ENCODE peak calls at places on chromosomes 11 and 22, in five cellular contexts. U is GM12878, Y is A549, B is K562, J is HepG2. M is an unnamed sample.
A peak's percentile ranks its signal among the peaks of the same experiment; 100 is the strongest.

GRCh38 chr22:19810381-19811141 is 44.1 kb downstream of the GNB1L start:
- DNase-seq in U (no peak), Y (no peak), B (no peak), J (no peak), M (no peak)

GRCh38 chr11:122105009-122105828 is 10.8 kb downstream of the BLID start:
- DNase-seq in U (no peak), Y (no peak), B (no peak), J (no peak), M (no peak)

GRCh38 chr11:7154881-7155344 is 66.1 kb downstream of the RBMXL2 start:
- DNase-seq in U (no peak), Y (no peak), B (no peak), J (no peak), M (no peak)

GRCh38 chr11:24198458-24198857 is 298.4 kb upstream of the LUZP2 start:
- DNase-seq in U (no peak), Y (no peak), B (peak; percentile 1), J (no peak), M (no peak)

GRCh38 chr11:7098235-7098832 is 9.5 kb downstream of the RBMXL2 start:
- DNase-seq in U (peak; percentile 40), Y (peak; percentile 35), B (peak; percentile 67), J (peak; percentile 49), M (peak; percentile 87)

GRCh38 chr11:2772544-2773031 is 72.8 kb upstream of the KCNQ1OT1 start:
- DNase-seq in U (no peak), Y (no peak), B (no peak), J (no peak), M (no peak)

GRCh38 chr22:50348058-50348457 is 4.9 kb downstream of the PPP6R2 start:
- DNase-seq in U (no peak), Y (no peak), B (no peak), J (no peak), M (no peak)

GRCh38 chr11:128716231-128716630 is 22.4 kb downstream of the FLI1 start:
- DNase-seq in U (no peak), Y (no peak), B (no peak), J (no peak), M (no peak)

GRCh38 chr11:34890089-34890488 is 26.1 kb downstream of the APIP start:
- DNase-seq in U (no peak), Y (no peak), B (no peak), J (no peak), M (no peak)

GRCh38 chr22:30325724-30326703 is 727 bp downstream of the TBC1D10A start:
- DNase-seq in U (no peak), Y (no peak), B (peak; percentile 48), J (no peak), M (peak; percentile 41)

GRCh38 chr22:48874956-48875355 is 952.7 kb downstream of the BRD1 start:
- DNase-seq in U (no peak), Y (no peak), B (no peak), J (no peak), M (no peak)

GRCh38 chr11:36550385-36551115 is 17.3 kb upstream of the RAG1 start:
- DNase-seq in U (no peak), Y (no peak), B (no peak), J (no peak), M (no peak)

GRCh38 chr11:103832762-103833161 is 203.7 kb upstream of the DDI1 start:
- DNase-seq in U (no peak), Y (no peak), B (no peak), J (no peak), M (no peak)

GRCh38 chr22:49111085-49111484 is 716.6 kb downstream of the BRD1 start:
- DNase-seq in U (no peak), Y (no peak), B (no peak), J (no peak), M (no peak)

GRCh38 chr22:20887375-20887774 is 28.6 kb downstream of the SNAP29 start:
- DNase-seq in U (no peak), Y (no peak), B (no peak), J (no peak), M (no peak)

GRCh38 chr11:72778535-72779494 is 15.0 kb downstream of the STARD10 start:
- DNase-seq in U (no peak), Y (no peak), B (no peak), J (peak; percentile 89), M (no peak)

GRCh38 chr11:44496391-44496790 is 69.1 kb upstream of the CD82 start:
- DNase-seq in U (no peak), Y (no peak), B (no peak), J (no peak), M (no peak)

GRCh38 chr22:30859714-30860095 is 108.9 kb downstream of the MORC2 start:
- DNase-seq in U (no peak), Y (no peak), B (no peak), J (no peak), M (no peak)

GRCh38 chr11:66529069-66529468 is 16.8 kb downstream of the ZDHHC24 start:
- DNase-seq in U (no peak), Y (no peak), B (no peak), J (no peak), M (peak; percentile 59)

GRCh38 chr11:102666331-102666957 is 39.1 kb downstream of the MMP27 start:
- DNase-seq in U (no peak), Y (peak; percentile 13), B (peak; percentile 48), J (peak; percentile 46), M (peak; percentile 74)

DNA sequence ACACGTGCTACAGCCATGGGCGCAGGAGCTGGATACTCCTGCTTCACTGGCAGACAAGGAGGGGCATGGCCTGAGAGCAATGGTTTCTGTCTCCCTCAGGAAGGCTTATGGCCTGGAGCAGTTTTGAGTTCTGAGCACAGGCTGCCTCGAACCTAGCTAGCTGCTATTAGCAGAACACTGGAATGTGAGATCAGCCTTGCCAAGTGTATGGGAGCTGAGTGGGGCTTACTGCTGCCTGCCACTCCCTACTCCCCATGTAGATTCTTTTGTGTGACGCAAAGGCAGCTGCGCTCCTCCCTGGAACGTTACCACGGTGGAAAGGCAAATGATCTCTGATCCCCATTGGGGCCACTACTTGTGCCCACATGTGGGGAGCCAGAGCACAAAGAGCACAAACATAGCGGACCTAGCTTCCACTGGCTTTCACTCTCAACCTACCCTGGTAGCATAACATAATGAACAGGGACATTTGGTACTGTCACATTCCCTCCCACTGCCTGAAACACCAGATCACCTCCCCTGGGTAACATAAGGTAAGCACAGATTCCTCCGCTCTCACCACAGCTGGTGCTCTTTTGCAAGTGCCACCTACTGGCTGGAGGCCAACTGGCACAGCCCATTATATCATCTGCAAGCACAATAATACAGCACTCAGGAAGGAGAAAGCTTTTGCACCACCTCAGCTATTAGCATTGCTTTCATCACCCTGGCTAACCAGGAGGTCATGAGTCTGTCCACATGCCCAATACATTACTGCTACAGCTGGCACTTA is 84.6 kb upstream of the GUCY1A2 start:
- DNase-seq in U (no peak), Y (no peak), B (no peak), J (no peak), M (peak; percentile 11)
- TF ChIP-seq JUNB in U (no peak), Y (no peak), B (no peak), J (no peak), M (no peak)

DNA sequence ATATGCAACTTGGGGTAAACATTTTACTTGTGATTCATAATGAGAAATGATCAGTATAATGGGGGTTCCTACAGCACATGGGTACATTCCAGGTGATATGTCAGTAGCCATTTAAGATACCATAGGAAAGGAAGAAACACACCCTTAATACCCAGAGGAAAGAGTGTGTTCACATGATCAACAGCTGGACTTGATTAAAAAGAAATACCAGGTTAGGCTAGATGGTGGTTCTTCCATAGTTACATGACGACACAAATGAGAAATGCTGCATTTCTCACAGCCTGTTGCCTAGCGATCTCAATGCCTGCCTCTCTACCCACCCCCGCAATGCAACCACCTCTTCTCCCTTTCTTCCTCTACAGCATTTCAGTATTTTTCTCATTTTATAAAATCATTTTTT is 96.8 kb downstream of the TTC28 start:
- DNase-seq in U (no peak), Y (no peak), B (no peak), J (no peak), M (peak; percentile 59)
- TF ChIP-seq JUNB in U (no peak), Y (no peak), B (no peak), J (no peak), M (no peak)

GRCh38 chr11:32231909-32232493 is 141.1 kb downstream of the RCN1 start:
- DNase-seq in U (no peak), Y (peak; percentile 35), B (peak; percentile 48), J (peak; percentile 13), M (peak; percentile 76)
- TF ChIP-seq JUNB in U (no peak), Y (no peak), B (no peak), J (no peak), M (no peak)

GRCh38 chr22:23583153-23583552 is 3.1 kb upstream of the IGLL1 start:
- DNase-seq in U (no peak), Y (no peak), B (no peak), J (no peak), M (no peak)
- TF ChIP-seq JUNB in U (no peak), Y (no peak), B (no peak), J (no peak), M (no peak)

M was measured in GM23338.